ENCODE peak calls at places on chromosomes 3 and 15, in five cellular contexts. M is fibroblast of mammary gland, D is BJ, P is lung, Y is heart left ventricle. A is an unnamed sample.

GRCh38 chr15:62020576-62021160 is 39.6 kb downstream of the VPS13C start:
- DNase-seq in Y (no peak), M (peak), P (no peak), D (no peak), A (no peak)

GRCh38 chr3:47475029-47475569 is 642 bp downstream of the SCAP start:
- DNase-seq in D (no peak), M (peak), P (peak), Y (no peak), A (no peak)

GRCh38 chr15:88729581-88729980 is 73.7 kb upstream of the ACAN start:
- DNase-seq in P (no peak), M (no peak), Y (no peak), D (no peak), A (no peak)

GRCh38 chr3:14306167-14306566 is 96.2 kb upstream of the SLC6A6 start:
- DNase-seq in P (no peak), Y (no peak), D (no peak), M (no peak), A (no peak)

GRCh38 chr3:36434682-36435426 is 54.5 kb downstream of the STAC start:
- DNase-seq in P (no peak), Y (no peak), D (peak), M (peak), A (peak)

GRCh38 chr3:181210275-181210674 is 220.7 kb upstream of the DNAJC19 start:
- DNase-seq in M (peak), Y (no peak), D (no peak), P (no peak), A (no peak)

GRCh38 chr15:85337398-85338074 is 42.9 kb upstream of the AKAP13 start:
- DNase-seq in P (no peak), M (no peak), D (no peak), Y (peak), A (no peak)

GRCh38 chr15:56034514-56034913 is 41.1 kb upstream of the NEDD4 start:
- DNase-seq in D (no peak), Y (no peak), P (no peak), M (no peak), A (no peak)

GRCh38 chr3:138188013-138188352 is 882 bp downstream of the ARMC8 start:
- DNase-seq in P (no peak), Y (no peak), M (peak), D (no peak), A (no peak)

GRCh38 chr15:48904758-48905157 is 26.8 kb downstream of the EID1 start:
- DNase-seq in Y (no peak), D (no peak), P (no peak), M (no peak), A (no peak)

GRCh38 chr3:144564011-144564410 is 592.4 kb downstream of the DIPK2A start:
- DNase-seq in P (no peak), Y (no peak), D (no peak), M (no peak), A (no peak)

GRCh38 chr3:120795017-120795648 is 52.6 kb downstream of the GTF2E1 start:
- DNase-seq in P (peak), D (no peak), M (peak), Y (peak), A (peak)

GRCh38 chr3:25781145-25781757 is 2.0 kb downstream of the NGLY1 start:
- DNase-seq in Y (no peak), M (no peak), D (no peak), P (no peak), A (no peak)

GRCh38 chr3:23396746-23397145 is 193.6 kb downstream of the UBE2E2 start:
- DNase-seq in D (no peak), P (no peak), M (no peak), Y (no peak), A (no peak)

GRCh38 chr3:114879059-114880031 is 267.7 kb downstream of the ZBTB20 start:
- DNase-seq in P (no peak), Y (no peak), M (peak), D (peak), A (no peak)

GRCh38 chr3:46123646-46124045 is 84.5 kb downstream of the CCR1 start:
- DNase-seq in P (no peak), M (no peak), Y (no peak), D (no peak), A (no peak)

GRCh38 chr15:58340176-58340575 is 91.6 kb upstream of the LIPC start:
- DNase-seq in D (no peak), M (peak), Y (no peak), P (no peak), A (no peak)

GRCh38 chr15:75760689-75761435 is 48.2 kb upstream of the CSPG4 start:
- DNase-seq in D (no peak), P (no peak), M (no peak), Y (no peak), A (no peak)

GRCh38 chr3:98166396-98166795 is at the start of gene OR5H15:
- DNase-seq in M (no peak), D (no peak), Y (no peak), P (no peak), A (no peak)

GRCh38 chr15:52257734-52258062 is 37.9 kb downstream of the MYO5C start:
- DNase-seq in D (no peak), Y (no peak), P (no peak), M (peak), A (peak)

GRCh38 chr3:139832998-139833397 is 102.0 kb upstream of the CLSTN2 start:
- DNase-seq in Y (no peak), D (no peak), M (no peak), P (no peak), A (no peak)

GRCh38 chr3:170154084-170154483 is 27.4 kb downstream of the PHC3 start:
- DNase-seq in Y (no peak), D (no peak), M (peak), P (no peak), A (no peak)

GRCh38 chr3:126157083-126157768 is 23.2 kb downstream of the ALDH1L1 start:
- DNase-seq in D (no peak), M (no peak), Y (no peak), P (no peak), A (no peak)

GRCh38 chr3:187281191-187281714 is 10.3 kb downstream of the MASP1 start:
- DNase-seq in Y (no peak), P (no peak), D (peak), M (peak), A (no peak)

GRCh38 chr15:65092046-65092770 is 15.7 kb downstream of the KBTBD13 start:
- DNase-seq in M (no peak), D (no peak), Y (no peak), P (no peak), A (no peak)

GRCh38 chr15:48358229-48358641 is 27.0 kb downstream of the DUT start:
- DNase-seq in D (no peak), M (peak), P (no peak), Y (no peak), A (no peak)

GRCh38 chr3:66722675-66723074 is 221.9 kb upstream of the LRIG1 start:
- DNase-seq in Y (peak), P (no peak), D (peak), M (peak), A (peak)

GRCh38 chr3:70970952-70971351 is 612.6 kb downstream of the FOXP1 start:
- DNase-seq in D (no peak), P (no peak), M (no peak), Y (no peak), A (no peak)

GRCh38 chr3:70973558-70973957 is 610.0 kb downstream of the FOXP1 start:
- DNase-seq in M (peak), Y (no peak), P (no peak), D (no peak), A (peak)

GRCh38 chr3:70972855-70973254 is 610.7 kb downstream of the FOXP1 start:
- DNase-seq in M (no peak), P (no peak), D (no peak), Y (no peak), A (no peak)

GRCh38 chr3:70974752-70975151 is 608.8 kb downstream of the FOXP1 start:
- DNase-seq in Y (no peak), P (no peak), D (no peak), M (peak), A (no peak)

GRCh38 chr3:70970136-70970535 is 613.4 kb downstream of the FOXP1 start:
- DNase-seq in M (no peak), P (no peak), Y (no peak), D (no peak), A (no peak)
- H3K4me3 ChIP-seq in M (no peak), P (no peak), Y (no peak), D (no peak), A (no peak)

DNA sequence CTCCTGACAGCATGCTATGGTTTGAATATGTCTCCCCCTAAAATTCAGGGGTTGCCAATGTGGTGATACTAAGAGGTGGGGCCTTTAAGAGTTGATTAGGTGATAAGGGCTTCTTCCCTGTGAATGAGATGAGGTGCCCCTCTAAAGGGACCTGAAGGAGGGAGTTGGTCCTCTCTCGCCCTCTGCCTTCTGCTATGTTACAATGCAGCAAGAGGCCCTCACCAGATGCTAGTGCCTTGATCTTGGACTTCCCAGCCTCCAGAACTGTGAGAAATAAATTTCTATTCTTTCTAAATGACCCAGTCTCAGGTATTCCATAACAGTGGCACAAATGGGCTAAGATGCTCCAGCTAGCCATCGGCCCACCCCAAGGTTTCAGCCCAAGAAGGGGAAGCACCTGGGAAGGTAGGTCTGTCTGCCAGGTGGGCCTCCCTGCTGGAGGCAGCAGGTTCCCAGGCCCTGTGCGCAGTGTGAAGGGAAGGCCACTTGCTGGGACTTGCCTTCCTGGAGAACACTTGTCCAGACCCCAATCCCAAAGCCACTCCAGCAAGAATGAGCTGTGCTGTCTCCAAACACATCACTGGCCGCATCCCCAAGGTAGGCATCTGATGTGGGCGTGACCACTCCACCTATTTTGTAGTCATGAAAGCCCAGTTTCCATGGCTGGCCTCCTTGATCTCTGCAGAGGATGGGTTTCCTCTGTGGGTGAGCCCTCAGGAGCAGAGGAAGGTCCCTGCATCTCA is 9.0 kb downstream of the TGM4 start:
- DNase-seq in D (no peak), M (peak), P (no peak), Y (no peak), A (no peak)
- TF ChIP-seq CTCF in D (peak), M (no peak), P (no peak), Y (no peak), A (no peak)

DNA sequence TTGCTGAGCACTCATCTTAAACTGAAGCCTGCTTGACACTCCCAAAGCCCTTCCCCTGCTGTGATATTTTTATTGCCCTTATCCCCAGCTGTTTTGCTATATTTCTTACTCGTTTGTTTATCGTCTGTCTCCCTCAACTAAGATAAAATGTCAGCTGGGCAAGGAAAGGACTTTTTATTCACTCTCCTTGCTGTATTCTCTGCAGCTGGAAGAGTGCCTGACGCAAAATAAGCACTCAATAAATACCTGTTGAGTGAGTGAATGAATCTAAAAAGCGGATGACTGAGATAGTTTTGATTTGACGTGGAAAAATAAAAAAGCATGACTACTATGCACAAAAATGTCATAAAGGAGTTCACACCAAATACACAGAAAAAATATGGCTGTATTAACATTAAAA is 84.8 kb upstream of the POMGNT2 start:
- DNase-seq in M (peak), P (no peak), Y (no peak), D (peak), A (no peak)
- H3K4me3 ChIP-seq in M (no peak), P (no peak), Y (no peak), D (no peak), A (no peak)

DNA sequence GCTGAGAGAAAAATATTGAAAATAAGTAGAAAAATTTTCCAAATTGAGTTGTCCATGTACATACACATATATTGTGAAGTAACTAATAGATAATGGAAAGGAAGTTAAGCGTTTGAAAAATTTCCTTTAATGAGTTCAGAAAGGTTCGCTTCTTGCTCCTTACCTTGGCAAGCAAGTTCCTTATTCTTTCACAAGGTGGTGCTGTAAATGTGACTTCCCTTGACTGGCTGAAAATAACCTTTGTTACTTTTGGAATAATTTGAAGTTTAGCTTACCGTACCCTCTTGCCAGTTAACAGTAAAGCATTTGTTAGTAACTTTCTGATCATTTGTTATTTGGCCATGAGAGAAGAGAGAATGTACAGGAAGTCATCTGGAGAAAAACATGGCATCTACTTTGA is 41.6 kb downstream of the PYDC2 start:
- DNase-seq in D (no peak), M (no peak), P (no peak), Y (no peak), A (no peak)
- TF ChIP-seq CTCF in D (no peak), M (peak), P (no peak), Y (no peak), A (peak)

GRCh38 chr3:19273091-19273490 is 124.8 kb downstream of the KCNH8 start:
- DNase-seq in M (no peak), P (no peak), Y (no peak), D (no peak), A (no peak)
- H3K4me3 ChIP-seq in M (no peak), P (no peak), Y (no peak), D (no peak), A (no peak)

GRCh38 chr3:10367466-10367865 is 46.6 kb upstream of the SEC13 start:
- DNase-seq in M (no peak), D (no peak), P (no peak), Y (no peak), A (no peak)

GRCh38 chr3:10365791-10366190 is 44.9 kb upstream of the SEC13 start:
- DNase-seq in D (no peak), P (no peak), Y (no peak), M (peak), A (no peak)

GRCh38 chr3:10368512-10368911 is 47.6 kb upstream of the SEC13 start:
- DNase-seq in M (no peak), D (no peak), Y (no peak), P (no peak), A (no peak)

GRCh38 chr3:10365316-10365715 is 44.4 kb upstream of the SEC13 start:
- DNase-seq in P (no peak), Y (no peak), D (no peak), M (no peak), A (no peak)

GRCh38 chr3:10366681-10367101 is 45.8 kb upstream of the SEC13 start:
- DNase-seq in M (peak), Y (no peak), D (peak), P (no peak), A (peak)
- TF ChIP-seq CTCF in M (no peak), Y (no peak), D (no peak), P (no peak), A (no peak)

GRCh38 chr3:165194477-165195135 is 1.6 kb downstream of the SLITRK3 start:
- DNase-seq in P (no peak), Y (no peak), D (no peak), M (no peak), A (no peak)
- H3K4me3 ChIP-seq in P (no peak), Y (no peak), D (no peak), M (no peak), A (no peak)

GRCh38 chr15:50116477-50116876 is 2.6 kb downstream of the ATP8B4 start:
- DNase-seq in D (no peak), M (peak), Y (no peak), P (no peak), A (no peak)
- TF ChIP-seq CTCF in D (peak), M (peak), Y (no peak), P (no peak), A (peak)

A was measured in epithelial cell of proximal tubule.